ENCODE peak calls at places on chromosomes 13 and 19, in nine cellular contexts. F, P, K, U, G, X, R, I and C are unnamed samples.

GRCh38 chr19:54489766-54490165 is 12.9 kb upstream of the LAIR2 start:
- DNase-seq in X (no peak), I (no peak), F (no peak), P (no peak), R (no peak), K (no peak), G (no peak), U (no peak), C (no peak)

GRCh38 chr19:17311455-17312248 is 2.3 kb downstream of the DDA1 start:
- DNase-seq in G (no peak), U (no peak), R (no peak), X (no peak), F (peak; percentile 74), P (peak; percentile 63), K (peak; percentile 63), I (no peak), C (no peak)

GRCh38 chr19:1953441-1954094 is 12.6 kb downstream of the CSNK1G2 start:
- DNase-seq in I (no peak), X (no peak), K (no peak), P (no peak), R (no peak), F (no peak), G (no peak), U (no peak), C (no peak)

GRCh38 chr13:110310541-110311491 is 3.7 kb downstream of the COL4A2 start:
- DNase-seq in P (no peak), X (no peak), F (no peak), R (peak; percentile 10), G (no peak), U (no peak), K (no peak), I (no peak), C (no peak)

GRCh38 chr13:99086869-99087129 is 108.9 kb upstream of the DOCK9 start:
- DNase-seq in K (no peak), R (peak; percentile 61), P (no peak), G (no peak), X (no peak), U (no peak), F (no peak), I (peak; percentile 36), C (no peak)

GRCh38 chr19:4910594-4911273 is 1.4 kb downstream of the UHRF1 start:
- DNase-seq in U (no peak), G (peak; percentile 64), X (peak; percentile 82), I (peak; percentile 41), R (peak; percentile 31), P (peak; percentile 18), K (no peak), F (no peak), C (no peak)

GRCh38 chr19:30530751-30531150 is 158.6 kb downstream of the ZNF536 start:
- DNase-seq in U (no peak), P (no peak), F (no peak), I (no peak), K (no peak), G (no peak), X (no peak), R (no peak), C (no peak)

GRCh38 chr19:50551713-50552187 is 16.5 kb downstream of the LRRC4B start:
- DNase-seq in R (no peak), U (no peak), I (no peak), F (no peak), P (no peak), K (no peak), X (no peak), G (peak; percentile 12), C (no peak)

GRCh38 chr19:14070268-14071050 is 2.1 kb upstream of the MISP3 start:
- DNase-seq in I (no peak), P (no peak), F (no peak), R (no peak), G (no peak), X (no peak), K (no peak), U (no peak), C (no peak)

GRCh38 chr13:111505175-111505777 is 184.8 kb downstream of the TEX29 start:
- DNase-seq in X (peak; percentile 48), P (no peak), I (no peak), U (no peak), G (no peak), K (no peak), F (no peak), R (no peak), C (no peak)
- TF ChIP-seq CTCF in X (peak; percentile 70), P (no peak), I (no peak), U (no peak), G (no peak), K (no peak), F (peak; percentile 31), R (no peak), C (peak; percentile 74)

GRCh38 chr19:46431824-46432223 is 3.1 kb upstream of the PNMA8C start:
- DNase-seq in I (no peak), U (no peak), R (no peak), F (no peak), X (no peak), K (no peak), P (no peak), G (no peak), C (no peak)
- TF ChIP-seq CTCF in I (no peak), U (no peak), R (no peak), F (no peak), X (peak; percentile 54), K (peak; percentile 21), P (no peak), G (no peak), C (peak; percentile 28)

DNA sequence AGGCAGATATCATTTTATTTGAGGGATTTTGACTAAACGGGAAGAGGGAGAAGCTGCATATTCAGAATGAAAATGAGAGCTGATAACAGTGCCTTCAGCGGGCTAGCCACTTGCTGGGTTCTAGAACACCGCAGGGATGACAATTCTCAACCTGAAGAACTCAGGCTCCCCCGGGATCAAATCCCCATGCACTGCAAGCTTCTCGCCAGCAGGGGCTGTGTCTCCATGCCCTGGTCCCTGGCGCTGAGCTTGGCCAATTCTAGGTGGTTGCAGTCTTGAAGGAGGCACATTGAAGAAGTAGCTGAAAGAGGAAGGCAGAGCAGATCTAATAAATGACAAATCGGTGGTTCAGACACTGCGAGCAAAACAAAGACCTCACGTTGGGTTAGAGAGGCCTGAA is 128.7 kb downstream of the UQCRFS1 start:
- DNase-seq in X (peak; percentile 61), R (no peak), F (peak; percentile 28), K (no peak), P (no peak), I (no peak), U (no peak), G (peak; percentile 5), C (peak; percentile 19)
- TF ChIP-seq CTCF in X (peak; percentile 57), R (no peak), F (peak; percentile 20), K (peak; percentile 26), P (no peak), I (no peak), U (no peak), G (peak; percentile 37), C (peak; percentile 61)

DNA sequence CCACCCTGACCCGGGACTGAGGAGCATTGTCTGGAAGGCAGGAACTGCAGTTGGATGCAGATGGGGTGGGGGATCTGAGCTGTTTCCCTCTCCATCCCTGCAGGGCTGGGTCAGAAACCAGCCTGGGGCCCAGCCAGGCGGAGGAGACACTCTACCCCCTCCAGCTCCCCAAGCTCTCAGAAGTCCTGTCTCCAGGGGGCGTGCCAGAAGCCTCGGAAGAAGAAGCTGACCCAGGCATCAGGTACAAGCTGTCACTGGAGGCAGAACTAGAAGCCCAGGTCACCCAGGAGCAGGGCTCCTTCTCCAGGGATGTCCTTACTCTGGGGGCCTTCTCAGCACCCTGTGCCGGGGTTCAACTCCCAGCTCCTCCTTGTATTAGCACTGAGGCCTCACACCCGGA is 15.5 kb downstream of the SIX5 start:
- DNase-seq in U (no peak), P (no peak), G (no peak), X (no peak), I (no peak), K (no peak), F (no peak), R (no peak), C (no peak)
- TF ChIP-seq CTCF in U (no peak), P (no peak), G (no peak), X (no peak), I (no peak), K (no peak), F (peak; percentile 7), R (no peak), C (no peak)

DNA sequence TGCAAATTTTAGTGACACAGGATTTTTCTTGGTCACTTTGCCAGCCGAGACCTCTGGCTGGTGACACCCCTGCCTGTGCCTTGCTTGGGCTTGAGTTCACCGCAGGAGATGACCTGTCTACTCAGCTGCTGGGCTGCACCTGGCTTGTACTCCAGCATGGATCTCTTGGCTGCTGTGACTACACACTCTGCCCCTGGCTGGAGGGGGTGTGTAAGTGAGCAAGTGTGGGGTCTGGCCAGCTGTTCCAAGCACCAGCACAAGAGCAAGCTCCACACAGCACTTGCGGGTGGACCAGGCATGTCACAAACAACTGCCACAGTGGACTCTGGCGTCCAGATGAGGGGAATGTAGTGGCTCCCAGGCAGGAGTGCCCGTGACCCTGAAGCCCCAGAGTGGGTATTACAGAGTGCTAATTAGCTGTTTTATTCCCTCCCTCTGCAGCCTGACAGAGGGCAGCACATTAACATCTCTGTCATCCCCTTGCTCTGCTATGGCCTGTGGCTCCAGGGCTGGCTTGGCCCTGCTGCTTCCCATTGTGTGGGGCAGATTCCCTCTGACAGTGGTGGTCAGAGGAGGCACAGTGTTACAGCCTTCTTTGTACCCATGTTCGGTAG is 1387.2 kb downstream of the OLFM4 start:
- DNase-seq in G (no peak), I (no peak), R (no peak), F (no peak), U (no peak), X (no peak), P (no peak), K (no peak), C (no peak)
- TF ChIP-seq CTCF in G (no peak), I (no peak), R (no peak), F (no peak), U (no peak), X (no peak), P (no peak), K (no peak), C (no peak)